ENCODE peak calls at places on chromosomes 12 and 14, in four cellular contexts. One of them, this sample, is unnamed.

GRCh38 chr14:81366259-81366658 is 33.9 kb downstream of the STON2 start:
- DNase-seq in astrocyte of the cerebellum: no peak
- DNase-seq in GM10248: no peak
- DNase-seq in left ventricle myocardium inferior: no peak
- DNase-seq in this sample: no peak

GRCh38 chr12:1611775-1612174 is 17.3 kb upstream of the WNT5B start:
- DNase-seq in left ventricle myocardium inferior: no peak
- DNase-seq in GM10248: no peak
- DNase-seq in astrocyte of the cerebellum: peak
- DNase-seq in this sample: no peak

GRCh38 chr14:79842270-79842669 is 369.0 kb downstream of the DIO2 start:
- DNase-seq in GM10248: no peak
- DNase-seq in left ventricle myocardium inferior: peak
- DNase-seq in astrocyte of the cerebellum: peak
- DNase-seq in this sample: no peak

GRCh38 chr12:107565551-107565950 is 120.0 kb upstream of the PWP1 start:
- DNase-seq in astrocyte of the cerebellum: no peak
- DNase-seq in GM10248: no peak
- DNase-seq in left ventricle myocardium inferior: no peak
- DNase-seq in this sample: no peak

GRCh38 chr12:2243275-2243674 is 190.5 kb downstream of the CACNA1C start:
- DNase-seq in left ventricle myocardium inferior: no peak
- DNase-seq in GM10248: no peak
- DNase-seq in astrocyte of the cerebellum: no peak
- DNase-seq in this sample: no peak

GRCh38 chr14:82855912-82856381 is 1322.3 kb upstream of the SEL1L start:
- DNase-seq in left ventricle myocardium inferior: no peak
- DNase-seq in GM10248: no peak
- DNase-seq in astrocyte of the cerebellum: peak
- DNase-seq in this sample: no peak

GRCh38 chr12:88391556-88391955 is 188.7 kb downstream of the KITLG start:
- DNase-seq in left ventricle myocardium inferior: no peak
- DNase-seq in GM10248: peak
- DNase-seq in astrocyte of the cerebellum: peak
- DNase-seq in this sample: no peak

GRCh38 chr12:91551242-91551641 is 368.6 kb upstream of the DCN start:
- DNase-seq in GM10248: no peak
- DNase-seq in astrocyte of the cerebellum: no peak
- DNase-seq in left ventricle myocardium inferior: no peak
- DNase-seq in this sample: no peak

GRCh38 chr14:92122761-92123160 is 992 bp downstream of the CPSF2 start:
- DNase-seq in left ventricle myocardium inferior: no peak
- DNase-seq in GM10248: no peak
- DNase-seq in astrocyte of the cerebellum: no peak
- DNase-seq in this sample: no peak

GRCh38 chr12:21894792-21895392 is 46.3 kb downstream of the ABCC9 start:
- DNase-seq in astrocyte of the cerebellum: no peak
- DNase-seq in GM10248: no peak
- DNase-seq in left ventricle myocardium inferior: no peak
- DNase-seq in this sample: no peak

GRCh38 chr12:131694116-131694838 is 16.6 kb upstream of the SFSWAP start:
- DNase-seq in left ventricle myocardium inferior: no peak
- DNase-seq in GM10248: peak
- DNase-seq in astrocyte of the cerebellum: no peak
- DNase-seq in this sample: no peak

GRCh38 chr14:103123128-103123633 is at the start of gene TNFAIP2:
- DNase-seq in astrocyte of the cerebellum: no peak
- DNase-seq in GM10248: peak
- DNase-seq in left ventricle myocardium inferior: peak
- DNase-seq in this sample: no peak

GRCh38 chr14:90455100-90455571 is 58.3 kb downstream of the CALM1 start:
- DNase-seq in left ventricle myocardium inferior: no peak
- DNase-seq in GM10248: peak
- DNase-seq in astrocyte of the cerebellum: no peak
- DNase-seq in this sample: no peak

GRCh38 chr14:104677506-104678332 is 11.7 kb upstream of the INF2 start:
- DNase-seq in astrocyte of the cerebellum: no peak
- DNase-seq in left ventricle myocardium inferior: peak
- DNase-seq in GM10248: peak
- DNase-seq in this sample: peak

GRCh38 chr12:58068706-58069105 is 127.3 kb downstream of the ATP23 start:
- DNase-seq in left ventricle myocardium inferior: no peak
- DNase-seq in astrocyte of the cerebellum: no peak
- DNase-seq in GM10248: no peak
- DNase-seq in this sample: no peak

GRCh38 chr12:3313655-3314305 is 177.2 kb upstream of the PRMT8 start:
- DNase-seq in GM10248: peak
- DNase-seq in astrocyte of the cerebellum: no peak
- DNase-seq in left ventricle myocardium inferior: no peak
- DNase-seq in this sample: peak

GRCh38 chr12:62530596-62530995 is 64.0 kb downstream of the MON2 start:
- DNase-seq in GM10248: no peak
- DNase-seq in astrocyte of the cerebellum: peak
- DNase-seq in left ventricle myocardium inferior: no peak
- DNase-seq in this sample: no peak

GRCh38 chr12:112322882-112323547 is 59.2 kb downstream of the HECTD4 start:
- DNase-seq in GM10248: no peak
- DNase-seq in left ventricle myocardium inferior: no peak
- DNase-seq in astrocyte of the cerebellum: no peak
- DNase-seq in this sample: no peak

GRCh38 chr12:47990351-47991105 is 13.7 kb downstream of the COL2A1 start:
- DNase-seq in astrocyte of the cerebellum: no peak
- DNase-seq in GM10248: peak
- DNase-seq in left ventricle myocardium inferior: no peak
- DNase-seq in this sample: peak

GRCh38 chr12:27971606-27972005 is 927 bp downstream of the PTHLH start:
- DNase-seq in astrocyte of the cerebellum: no peak
- DNase-seq in left ventricle myocardium inferior: no peak
- DNase-seq in GM10248: no peak
- DNase-seq in this sample: no peak

GRCh38 chr12:57430931-57431566 is at the start of gene R3HDM2:
- DNase-seq in astrocyte of the cerebellum: peak
- DNase-seq in GM10248: peak
- DNase-seq in left ventricle myocardium inferior: peak
- DNase-seq in this sample: peak

GRCh38 chr14:40684328-40684727 is 922.3 kb upstream of the LRFN5 start:
- DNase-seq in astrocyte of the cerebellum: no peak
- DNase-seq in left ventricle myocardium inferior: no peak
- DNase-seq in GM10248: no peak
- DNase-seq in this sample: no peak

GRCh38 chr12:79886917-79887519 is 47.9 kb downstream of the PPP1R12A start:
- DNase-seq in astrocyte of the cerebellum: peak
- DNase-seq in left ventricle myocardium inferior: no peak
- DNase-seq in GM10248: no peak
- DNase-seq in this sample: no peak

GRCh38 chr14:22382395-22382794 is 206.6 kb downstream of the DAD1 start:
- DNase-seq in left ventricle myocardium inferior: no peak
- DNase-seq in GM10248: no peak
- DNase-seq in astrocyte of the cerebellum: no peak
- DNase-seq in this sample: no peak

DNA sequence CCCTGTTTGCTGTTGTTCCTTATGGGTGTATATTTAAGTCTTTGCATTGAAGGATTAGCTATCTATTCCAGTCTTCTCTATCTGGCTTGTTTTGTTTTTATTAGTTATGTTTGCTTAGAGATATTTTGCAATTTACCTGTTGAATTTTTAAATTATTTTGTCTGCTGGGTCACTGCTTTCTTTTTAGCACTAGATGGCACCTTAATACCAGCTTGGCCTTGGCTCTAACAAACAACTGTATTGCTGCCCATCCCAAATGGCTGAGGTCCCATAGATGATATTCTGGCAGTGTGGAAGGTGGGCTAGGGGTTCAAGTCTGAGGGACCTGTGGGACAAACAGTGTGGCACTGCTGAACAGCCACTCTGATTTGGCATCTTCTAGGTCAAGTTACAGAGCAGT is 144.0 kb upstream of the FBXO33 start:
- DNase-seq in GM10248: no peak
- DNase-seq in astrocyte of the cerebellum: no peak
- DNase-seq in left ventricle myocardium inferior: no peak
- DNase-seq in this sample: no peak
- TF ChIP-seq CTCF in GM10248: no peak
- TF ChIP-seq CTCF in astrocyte of the cerebellum: no peak
- TF ChIP-seq CTCF in left ventricle myocardium inferior: no peak
- TF ChIP-seq CTCF in this sample: no peak

GRCh38 chr14:50669441-50669986 is 1.4 kb upstream of the SAV1 start:
- DNase-seq in astrocyte of the cerebellum: no peak
- DNase-seq in GM10248: no peak
- DNase-seq in left ventricle myocardium inferior: no peak
- DNase-seq in this sample: no peak

GRCh38 chr14:50666772-50667490 is 1.2 kb downstream of the SAV1 start:
- DNase-seq in astrocyte of the cerebellum: peak
- DNase-seq in left ventricle myocardium inferior: no peak
- DNase-seq in GM10248: no peak
- DNase-seq in this sample: peak

GRCh38 chr14:50668008-50668851 is at the start of gene SAV1:
- DNase-seq in GM10248: peak
- DNase-seq in astrocyte of the cerebellum: peak
- DNase-seq in left ventricle myocardium inferior: peak
- DNase-seq in this sample: peak

GRCh38 chr14:50668852-50669194 is 717 bp upstream of the SAV1 start:
- DNase-seq in astrocyte of the cerebellum: no peak
- DNase-seq in left ventricle myocardium inferior: no peak
- DNase-seq in GM10248: no peak
- DNase-seq in this sample: no peak

GRCh38 chr14:50667491-50668007 is 557 bp downstream of the SAV1 start:
- DNase-seq in astrocyte of the cerebellum: no peak
- DNase-seq in left ventricle myocardium inferior: no peak
- DNase-seq in GM10248: peak
- DNase-seq in this sample: peak
- TF ChIP-seq CTCF in astrocyte of the cerebellum: no peak
- TF ChIP-seq CTCF in left ventricle myocardium inferior: no peak
- TF ChIP-seq CTCF in GM10248: no peak
- TF ChIP-seq CTCF in this sample: no peak

DNA sequence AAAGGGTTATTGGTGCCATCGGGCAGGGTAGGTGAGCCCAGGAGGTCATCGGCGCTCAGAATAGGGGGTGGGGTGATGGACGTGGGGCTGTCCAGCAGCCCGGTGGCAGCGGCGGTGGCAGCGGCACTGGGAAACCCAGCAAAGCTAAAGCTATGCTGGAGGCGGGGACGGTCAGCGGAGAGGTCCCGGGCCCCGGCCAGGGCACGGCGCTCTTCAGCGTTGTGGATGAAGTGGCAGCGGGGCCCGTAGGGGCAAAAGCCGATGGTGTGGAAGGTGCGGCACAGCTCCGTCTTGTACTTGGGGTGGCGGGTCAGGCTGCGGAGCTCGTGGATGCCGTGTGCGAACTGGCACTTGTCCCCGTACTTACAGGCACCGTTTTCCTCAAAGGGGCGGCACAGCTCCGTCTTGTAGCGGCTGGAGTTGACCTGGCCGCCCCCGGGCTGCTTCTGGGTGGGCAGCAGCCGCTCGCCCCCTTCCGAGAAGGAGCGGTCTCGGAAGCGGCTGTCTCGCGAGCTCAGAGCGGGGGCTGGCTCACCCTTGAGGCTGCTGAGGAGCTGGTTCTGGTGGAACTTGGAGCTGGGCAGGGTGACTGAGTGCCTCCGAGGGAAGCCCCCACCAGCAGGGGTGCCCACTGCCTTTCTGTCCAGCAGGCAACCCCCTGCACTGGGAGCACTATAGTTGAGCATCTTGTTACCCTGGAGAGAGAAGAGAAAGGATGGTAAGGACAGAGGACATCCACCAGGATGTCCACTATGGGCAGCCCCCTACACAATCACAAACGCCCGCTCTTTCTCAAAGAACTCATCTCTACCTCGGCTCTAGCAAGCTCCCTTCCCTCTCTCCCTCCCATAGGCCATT is 2.8 kb downstream of the ZFP36L1 start:
- DNase-seq in astrocyte of the cerebellum: no peak
- DNase-seq in left ventricle myocardium inferior: no peak
- DNase-seq in GM10248: no peak
- DNase-seq in this sample: peak
- TF ChIP-seq CTCF in astrocyte of the cerebellum: no peak
- TF ChIP-seq CTCF in left ventricle myocardium inferior: no peak
- TF ChIP-seq CTCF in GM10248: peak
- TF ChIP-seq CTCF in this sample: no peak

DNA sequence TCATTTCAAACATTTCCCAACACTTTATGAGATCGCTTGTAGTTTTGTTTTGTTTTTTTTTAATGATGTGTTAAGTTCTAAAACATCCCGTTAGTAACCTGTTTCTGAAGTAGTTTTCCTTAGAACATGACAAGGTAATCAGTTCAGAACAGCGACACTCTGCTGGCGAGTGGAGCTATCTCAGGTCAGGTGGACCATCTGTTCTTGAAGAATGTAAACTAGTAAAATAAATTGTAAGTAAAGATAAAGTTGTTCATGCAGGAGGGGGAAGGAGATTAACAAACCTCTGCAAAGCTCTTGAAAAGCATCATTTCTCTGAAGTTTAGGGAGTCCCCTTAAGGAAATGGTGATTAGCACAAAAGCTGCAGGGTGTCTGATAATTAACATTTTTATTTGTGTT is 71.9 kb upstream of the DACT1 start:
- DNase-seq in left ventricle myocardium inferior: no peak
- DNase-seq in GM10248: no peak
- DNase-seq in astrocyte of the cerebellum: no peak
- DNase-seq in this sample: no peak
- TF ChIP-seq CTCF in left ventricle myocardium inferior: no peak
- TF ChIP-seq CTCF in GM10248: no peak
- TF ChIP-seq CTCF in astrocyte of the cerebellum: no peak
- TF ChIP-seq CTCF in this sample: no peak

DNA sequence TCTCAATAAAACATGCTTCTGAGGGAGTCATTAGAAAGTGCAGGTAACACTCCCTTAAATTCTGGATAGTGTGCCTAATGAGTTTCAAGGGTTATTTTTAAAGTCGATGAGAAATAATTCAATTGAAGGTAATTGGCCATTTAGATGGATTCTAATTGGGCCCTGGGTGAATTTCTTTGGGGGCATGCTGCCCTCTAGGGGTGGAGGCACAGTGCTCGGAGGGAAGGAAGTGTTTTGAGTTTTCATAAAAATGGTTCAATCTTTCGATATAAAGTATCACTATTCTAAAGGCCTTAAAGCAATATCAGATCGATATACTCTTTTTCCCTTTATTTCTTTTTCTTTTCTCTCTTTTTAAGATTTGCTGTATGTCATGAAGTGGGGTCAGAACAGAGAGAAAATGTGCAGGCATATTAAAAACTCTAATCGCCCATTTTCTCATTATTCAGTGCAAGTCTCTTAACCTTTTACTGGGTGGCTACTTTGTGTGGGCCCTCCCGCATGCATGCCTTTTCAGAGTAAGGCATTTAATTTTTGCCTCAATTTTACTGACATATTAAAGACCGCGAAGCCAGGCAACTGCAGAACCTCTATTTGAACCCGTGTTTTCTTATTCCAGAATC is 25.5 kb downstream of the NKX2-8 start:
- DNase-seq in GM10248: peak
- DNase-seq in astrocyte of the cerebellum: no peak
- DNase-seq in left ventricle myocardium inferior: no peak
- DNase-seq in this sample: peak
- TF ChIP-seq CTCF in GM10248: peak
- TF ChIP-seq CTCF in astrocyte of the cerebellum: peak
- TF ChIP-seq CTCF in left ventricle myocardium inferior: peak
- TF ChIP-seq CTCF in this sample: peak